ENCODE peak calls at places on chromosome 7, in seven cellular contexts. Z is Calu3, X is bronchial epithelial cell, K is Panc1, G is nephron progenitor cell, H is AG09309, L is HFFc6. C is an unnamed sample.

GRCh38 chr7:435518-436366 is 83.9 kb downstream of the PDGFA start:
- DNase-seq in Z (peak), L (no peak), X (peak), G (no peak), K (no peak), H (no peak), C (peak)

GRCh38 chr7:142188159-142188558 is 69.7 kb downstream of the PRSS58 start:
- DNase-seq in L (no peak), G (no peak), K (no peak), Z (no peak), H (no peak), X (peak), C (peak)

GRCh38 chr7:1569440-1569832 is 396 bp downstream of the PSMG3 start:
- DNase-seq in K (no peak), X (no peak), G (no peak), H (no peak), L (no peak), Z (no peak), C (no peak)

GRCh38 chr7:32043688-32044087 is 26.5 kb downstream of the PDE1C start:
- DNase-seq in L (no peak), Z (peak), G (no peak), K (no peak), X (no peak), H (peak), C (peak)

GRCh38 chr7:82359426-82359825 is 84.2 kb downstream of the CACNA2D1 start:
- DNase-seq in X (no peak), H (no peak), K (no peak), L (no peak), Z (no peak), G (no peak), C (no peak)

GRCh38 chr7:87058739-87059524 is 522 bp downstream of the ELAPOR2 start:
- DNase-seq in L (no peak), Z (no peak), K (no peak), G (no peak), H (no peak), X (no peak), C (peak)

GRCh38 chr7:34675749-34676374 is 17.8 kb downstream of the NPSR1 start:
- DNase-seq in H (no peak), K (peak), G (peak), X (peak), L (no peak), Z (peak), C (peak)

GRCh38 chr7:120987683-120988590 is 574 bp upstream of the CPED1 start:
- DNase-seq in L (peak), X (peak), Z (peak), G (peak), H (peak), K (peak), C (peak)

GRCh38 chr7:151705744-151706567 is 171.0 kb downstream of the PRKAG2 start:
- DNase-seq in L (peak), G (peak), Z (peak), X (peak), K (no peak), H (no peak), C (peak)

GRCh38 chr7:71517940-71518339 is 386.0 kb downstream of the GALNT17 start:
- DNase-seq in L (no peak), H (no peak), X (no peak), Z (no peak), G (no peak), K (no peak), C (no peak)

GRCh38 chr7:154973381-154973780 is 29.5 kb downstream of the PAXIP1 start:
- DNase-seq in G (no peak), K (no peak), H (no peak), L (no peak), Z (no peak), X (no peak), C (no peak)

GRCh38 chr7:102875700-102876192 is 37.1 kb upstream of the LRRC17 start:
- DNase-seq in G (no peak), H (peak), L (peak), K (peak), X (peak), Z (peak), C (peak)

GRCh38 chr7:138170298-138170697 is 94.0 kb downstream of the AKR1D1 start:
- DNase-seq in H (no peak), K (no peak), Z (no peak), G (no peak), L (no peak), X (no peak), C (no peak)

GRCh38 chr7:23291957-23292560 is 7.1 kb upstream of the MALSU1 start:
- DNase-seq in G (no peak), L (no peak), Z (no peak), X (no peak), H (no peak), K (no peak), C (no peak)

GRCh38 chr7:150627959-150628358 is 4.2 kb downstream of the GIMAP6 start:
- DNase-seq in H (no peak), Z (no peak), X (no peak), L (no peak), G (no peak), K (no peak), C (no peak)

GRCh38 chr7:80588591-80588990 is 49.9 kb upstream of the CD36 start:
- DNase-seq in X (no peak), H (no peak), L (no peak), K (no peak), G (no peak), Z (no peak), C (no peak)

GRCh38 chr7:18534481-18534880 is 38.9 kb downstream of the HDAC9 start:
- DNase-seq in L (no peak), H (no peak), X (peak), G (no peak), K (no peak), Z (no peak), C (no peak)

GRCh38 chr7:124839687-124840086 is 74.1 kb upstream of the GPR37 start:
- DNase-seq in H (no peak), G (no peak), L (no peak), Z (no peak), X (no peak), K (no peak), C (no peak)

GRCh38 chr7:157006829-157007469 is 3.5 kb downstream of the MNX1 start:
- DNase-seq in K (no peak), H (no peak), Z (no peak), L (no peak), G (no peak), X (no peak), C (no peak)

GRCh38 chr7:146830686-146831085 is 714.1 kb downstream of the CNTNAP2 start:
- DNase-seq in Z (no peak), G (no peak), X (no peak), L (no peak), H (no peak), K (no peak), C (no peak)

GRCh38 chr7:94395141-94396041 is 696 bp downstream of the COL1A2 start:
- DNase-seq in H (no peak), L (peak), Z (peak), K (peak), G (peak), X (peak), C (peak)

GRCh38 chr7:35630573-35630972 is 64.4 kb downstream of the HERPUD2 start:
- DNase-seq in L (peak), X (peak), K (no peak), Z (no peak), G (no peak), H (no peak), C (peak)

GRCh38 chr7:133556070-133556469 is 303.2 kb downstream of the EXOC4 start:
- DNase-seq in X (no peak), L (no peak), K (no peak), H (no peak), G (no peak), Z (no peak), C (no peak)

GRCh38 chr7:8274589-8274988 is 12.6 kb upstream of the ICA1 start:
- DNase-seq in L (no peak), Z (no peak), G (no peak), K (no peak), X (peak), H (no peak), C (peak)

GRCh38 chr7:8282162-8282561 is 20.2 kb upstream of the ICA1 start:
- DNase-seq in G (no peak), L (no peak), Z (no peak), K (no peak), X (no peak), H (no peak), C (no peak)

GRCh38 chr7:8282871-8283270 is 20.9 kb upstream of the ICA1 start:
- DNase-seq in H (no peak), Z (no peak), L (no peak), G (no peak), K (no peak), X (no peak), C (no peak)

GRCh38 chr7:8278183-8278582 is 16.2 kb upstream of the ICA1 start:
- DNase-seq in L (no peak), K (no peak), X (no peak), H (no peak), Z (no peak), G (no peak), C (no peak)

GRCh38 chr7:8277394-8277982 is 15.5 kb upstream of the ICA1 start:
- DNase-seq in G (no peak), Z (peak), H (no peak), K (peak), X (peak), L (no peak), C (peak)
- TF ChIP-seq CTCF in G (peak), Z (peak), H (no peak), K (peak), X (peak), L (no peak), C (peak)

GRCh38 chr7:16645593-16646426 is at the start of the genes ANKMY2 and BZW2:
- DNase-seq in Z (peak), X (peak), K (peak), G (peak), H (peak), L (peak), C (peak)
- TF ChIP-seq CTCF in Z (no peak), X (no peak), K (no peak), G (no peak), H (no peak), L (peak), C (no peak)

DNA sequence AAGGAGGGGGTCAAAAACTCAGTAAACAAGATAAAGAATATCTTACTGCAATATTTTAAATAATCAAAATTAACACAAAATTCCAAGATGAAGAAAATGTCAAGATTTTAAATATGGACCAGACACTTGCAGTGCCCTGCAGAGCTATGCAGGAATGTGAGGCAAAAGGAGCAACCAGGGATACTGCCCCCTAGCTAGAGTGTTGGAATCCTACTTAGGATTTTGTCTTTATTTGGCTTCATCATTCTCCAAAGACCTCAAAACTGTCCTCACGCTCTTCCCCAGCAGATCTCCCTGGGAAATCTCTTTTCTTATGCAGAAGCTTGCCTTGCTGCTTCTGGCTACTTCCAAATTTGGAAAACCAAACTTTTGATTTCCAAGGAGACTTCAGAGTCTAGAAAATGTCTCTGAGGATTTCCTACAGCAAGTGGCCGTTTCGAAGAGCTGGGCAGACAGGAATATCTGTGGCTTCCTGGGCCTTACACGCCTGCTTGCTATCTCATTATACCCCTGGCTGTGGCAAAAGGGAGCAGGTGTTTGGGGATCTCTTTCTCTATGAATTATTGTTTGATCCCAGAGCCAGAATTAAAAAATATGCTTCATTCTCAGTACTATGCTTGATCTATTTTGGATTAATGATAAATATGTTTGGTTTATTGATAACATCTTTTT is 232.2 kb upstream of the BMPER start:
- DNase-seq in L (no peak), X (no peak), G (no peak), K (no peak), Z (no peak), H (no peak), C (no peak)
- TF ChIP-seq CTCF in L (peak), X (peak), G (no peak), K (no peak), Z (no peak), H (no peak), C (no peak)

GRCh38 chr7:78473902-78474301 is 675.3 kb downstream of the PHTF2 start:
- DNase-seq in K (no peak), L (no peak), X (no peak), H (no peak), G (no peak), Z (no peak), C (no peak)

GRCh38 chr7:78476851-78477405 is 678.4 kb downstream of the PHTF2 start:
- DNase-seq in H (no peak), Z (no peak), K (no peak), G (no peak), X (no peak), L (no peak), C (no peak)

GRCh38 chr7:78473011-78473410 is 674.4 kb downstream of the PHTF2 start:
- DNase-seq in G (no peak), L (peak), Z (no peak), X (no peak), H (peak), K (no peak), C (no peak)

GRCh38 chr7:78472519-78472918 is 673.9 kb downstream of the PHTF2 start:
- DNase-seq in X (peak), H (peak), Z (no peak), K (no peak), L (peak), G (no peak), C (no peak)
- TF ChIP-seq CTCF in X (no peak), H (no peak), Z (no peak), K (no peak), L (no peak), G (no peak), C (no peak)

DNA sequence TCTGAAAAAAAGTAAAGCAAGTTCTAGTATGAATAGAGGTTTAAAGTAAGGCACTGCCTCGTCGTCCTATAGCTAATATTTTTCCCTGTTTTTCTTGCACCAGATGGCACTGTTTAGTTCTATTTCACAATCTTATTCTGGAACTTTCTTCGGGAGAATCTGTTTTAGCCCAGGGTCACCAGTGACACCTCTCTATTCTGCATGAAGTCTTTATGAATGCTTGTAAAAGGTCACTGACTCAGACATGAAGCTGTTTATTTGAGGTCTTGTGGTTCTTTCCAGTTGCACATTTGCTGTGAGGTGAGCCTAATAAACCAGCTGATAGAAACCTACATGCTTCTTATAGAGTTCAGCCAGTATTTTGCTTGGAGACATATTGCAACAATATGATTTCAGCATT is 444.3 kb downstream of the AUTS2 start:
- DNase-seq in X (peak), G (no peak), L (no peak), H (peak), Z (no peak), K (no peak), C (no peak)
- TF ChIP-seq CTCF in X (no peak), G (no peak), L (no peak), H (peak), Z (no peak), K (peak), C (no peak)

GRCh38 chr7:6718124-6718523 is 11.4 kb upstream of the ZNF12 start:
- DNase-seq in Z (no peak), X (no peak), L (no peak), G (no peak), K (no peak), H (no peak), C (no peak)
- TF ChIP-seq CTCF in Z (no peak), X (no peak), L (peak), G (no peak), K (no peak), H (peak), C (no peak)

GRCh38 chr7:158394936-158395335 is 192.7 kb downstream of the PTPRN2 start:
- DNase-seq in H (no peak), K (no peak), Z (peak), X (no peak), L (no peak), G (peak), C (peak)
- TF ChIP-seq CTCF in H (peak), K (peak), Z (peak), X (peak), L (peak), G (peak), C (peak)

GRCh38 chr7:24825315-24825917 is 68.2 kb upstream of the GSDME start:
- DNase-seq in X (peak), L (peak), Z (peak), G (no peak), K (no peak), H (no peak), C (peak)
- TF ChIP-seq CTCF in X (no peak), L (no peak), Z (no peak), G (no peak), K (no peak), H (no peak), C (no peak)